ENCODE peak calls at places on chromosomes 1 and 21, in nine cellular contexts. R is cardiac fibroblast, S is G401, T is M059J, P is tibial artery, L is NCI-H2171 treated with DMSO at 0.1 percent for 48 hours, E is GM03348, M is AG20443, B is 8988T. X is an unnamed sample.

GRCh38 chr1:226723640-226724532 is 15.2 kb downstream of the ITPKB start:
- DNase-seq in P (no peak), L (peak; percentile 92), M (peak; percentile 56), R (peak; percentile 83), E (peak; percentile 73), S (no peak), T (peak; percentile 83), B (no peak), X (peak; percentile 82)

GRCh38 chr1:64982134-64982533 is 15.8 kb upstream of the JAK1 start:
- DNase-seq in S (no peak), E (no peak), T (peak; percentile 4), P (no peak), M (no peak), B (no peak), L (no peak), R (no peak), X (no peak)

GRCh38 chr1:18599096-18599495 is 31.6 kb upstream of the PAX7 start:
- DNase-seq in R (no peak), L (no peak), P (no peak), T (no peak), B (no peak), E (no peak), S (peak; percentile 69), M (no peak), X (peak; percentile 3)

GRCh38 chr21:17455451-17455850 is 57.4 kb upstream of the CXADR start:
- DNase-seq in L (no peak), T (no peak), S (no peak), E (no peak), B (no peak), M (no peak), P (no peak), R (no peak), X (no peak)

GRCh38 chr1:31420716-31421115 is 7.7 kb downstream of the SERINC2 start:
- DNase-seq in R (no peak), P (no peak), B (no peak), T (no peak), E (no peak), S (no peak), M (no peak), L (no peak), X (no peak)

GRCh38 chr1:245771521-245772281 is 616.9 kb downstream of the KIF26B start:
- DNase-seq in S (no peak), E (peak; percentile 77), T (peak; percentile 97), B (no peak), P (no peak), R (peak; percentile 93), M (peak; percentile 68), L (peak; percentile 26), X (peak; percentile 98)

GRCh38 chr1:28326980-28327379 is 1.9 kb upstream of the MED18 start:
- DNase-seq in B (no peak), L (no peak), M (no peak), S (no peak), T (peak; percentile 34), R (no peak), P (no peak), E (no peak), X (no peak)

GRCh38 chr1:174445351-174445750 is 2.4 kb upstream of the GPR52 start:
- DNase-seq in T (no peak), R (no peak), L (no peak), E (no peak), S (no peak), M (no peak), B (no peak), P (no peak), X (no peak)

GRCh38 chr1:42135426-42135825 is 17.8 kb upstream of the GUCA2B start:
- DNase-seq in L (no peak), M (peak; percentile 9), T (no peak), S (no peak), R (peak; percentile 23), E (no peak), B (no peak), P (no peak), X (peak; percentile 41)

GRCh38 chr1:222543817-222544216 is 4.1 kb downstream of the HHIPL2 start:
- DNase-seq in T (no peak), B (peak; percentile 34), E (no peak), R (no peak), P (no peak), S (no peak), M (no peak), L (no peak), X (no peak)

GRCh38 chr1:10821388-10821787 is 24.9 kb upstream of the CASZ1 start:
- DNase-seq in B (no peak), L (no peak), M (no peak), E (no peak), R (no peak), P (no peak), S (no peak), T (no peak), X (no peak)

GRCh38 chr1:10733967-10734366 is 62.5 kb downstream of the CASZ1 start:
- DNase-seq in E (no peak), L (peak; percentile 94), B (no peak), M (no peak), T (no peak), S (no peak), P (no peak), R (no peak), X (no peak)

GRCh38 chr1:170987397-170987796 is 52.1 kb downstream of the MROH9 start:
- DNase-seq in S (no peak), L (no peak), R (no peak), E (no peak), B (no peak), M (no peak), P (no peak), T (no peak), X (no peak)

GRCh38 chr1:228459091-228459993 is 27.8 kb upstream of the RNF187 start:
- DNase-seq in E (peak; percentile 85), B (peak; percentile 65), S (peak; percentile 90), L (peak; percentile 78), T (peak; percentile 68), P (peak; percentile 74), M (peak; percentile 77), R (peak; percentile 84), X (peak; percentile 86)

GRCh38 chr1:161218301-161219077 is 3.4 kb downstream of the FCER1G start:
- DNase-seq in L (no peak), P (no peak), S (no peak), E (no peak), B (no peak), T (no peak), M (no peak), R (no peak), X (no peak)

GRCh38 chr21:16838330-16838729 is 674.5 kb upstream of the CXADR start:
- DNase-seq in R (peak; percentile 64), L (no peak), P (no peak), S (no peak), T (peak; percentile 35), B (no peak), E (no peak), M (no peak), X (peak; percentile 60)

GRCh38 chr1:224213438-224214119 is 30.5 kb downstream of the DEGS1 start:
- DNase-seq in T (no peak), S (no peak), P (no peak), E (no peak), M (no peak), L (peak; percentile 18), B (no peak), R (no peak), X (no peak)

GRCh38 chr1:22654692-22655091 is 1.7 kb downstream of the C1QB start:
- DNase-seq in P (no peak), T (no peak), M (no peak), E (no peak), S (no peak), R (no peak), B (no peak), L (no peak), X (no peak)

GRCh38 chr1:8664887-8665286 is 152.6 kb downstream of the RERE start:
- DNase-seq in M (no peak), T (no peak), P (no peak), S (no peak), L (no peak), R (no peak), B (no peak), E (no peak), X (no peak)

GRCh38 chr1:28582248-28582615 is 9.8 kb upstream of the RAB42 start:
- DNase-seq in S (no peak), M (peak; percentile 47), T (no peak), R (peak; percentile 58), E (peak; percentile 62), P (no peak), B (no peak), L (peak; percentile 74), X (peak; percentile 62)

GRCh38 chr1:49576327-49576901 is 447.3 kb downstream of the AGBL4 start:
- DNase-seq in B (no peak), T (no peak), L (no peak), P (no peak), M (no peak), S (no peak), E (no peak), R (no peak), X (no peak)

GRCh38 chr1:151165281-151165737 is 393 bp downstream of the LYSMD1 start:
- DNase-seq in M (no peak), S (peak; percentile 72), E (peak; percentile 83), T (peak; percentile 26), P (no peak), R (peak; percentile 75), B (no peak), L (peak; percentile 92), X (peak; percentile 67)

GRCh38 chr1:169859001-169859400 is 34.7 kb downstream of the SCYL3 start:
- DNase-seq in M (no peak), R (no peak), P (no peak), T (peak; percentile 11), L (no peak), S (no peak), E (no peak), B (no peak), X (no peak)

GRCh38 chr1:21651214-21652042 is 17.7 kb downstream of the RAP1GAP start:
- DNase-seq in S (no peak), P (no peak), E (peak; percentile 46), R (no peak), M (peak; percentile 52), T (no peak), B (no peak), L (peak; percentile 27), X (no peak)

GRCh38 chr1:228372183-228373003 is 34.2 kb downstream of the TRIM11 start:
- DNase-seq in M (no peak), P (peak; percentile 61), L (no peak), S (no peak), E (no peak), B (peak; percentile 44), R (no peak), T (no peak), X (no peak)

GRCh38 chr1:5705751-5706150 is 286.5 kb downstream of the NPHP4 start:
- DNase-seq in B (no peak), M (no peak), T (no peak), P (no peak), E (no peak), R (no peak), L (no peak), S (no peak), X (no peak)

GRCh38 chr1:97942161-97943123 is 21.6 kb upstream of the DPYD start:
- DNase-seq in S (no peak), R (no peak), L (no peak), B (no peak), E (no peak), M (no peak), T (no peak), P (no peak), X (no peak)

GRCh38 chr1:55167224-55167623 is 47.9 kb downstream of the USP24 start:
- DNase-seq in R (no peak), P (no peak), B (no peak), M (no peak), E (no peak), S (no peak), T (no peak), L (no peak), X (no peak)

GRCh38 chr1:181033799-181034391 is at the start of gene MR1:
- DNase-seq in B (no peak), S (peak; percentile 89), E (peak; percentile 89), T (peak; percentile 94), M (peak; percentile 83), P (no peak), L (no peak), R (peak; percentile 90), X (peak; percentile 93)

GRCh38 chr1:110460253-110461220 is 9.6 kb downstream of the PROK1 start:
- DNase-seq in P (peak; percentile 85), R (peak; percentile 83), S (peak; percentile 93), T (peak; percentile 76), B (peak; percentile 45), M (peak; percentile 89), E (peak; percentile 91), L (peak; percentile 77), X (peak; percentile 87)

GRCh38 chr1:21337010-21337437 is 46.8 kb upstream of the ECE1 start:
- DNase-seq in R (no peak), L (peak; percentile 33), M (no peak), P (no peak), T (no peak), B (no peak), S (no peak), E (no peak), X (no peak)

X was measured in fibroblast of the aortic adventitia.